ENCODE peak calls at places on chromosomes 5 and 9, in ten cellular contexts. N is central memory CD8-positive, alpha-beta T cell; I is mesothelial cell of epicardium; D is fibroblast of villous mesenchyme; U is COR-L47; V is ACHN; P is activated CD4-positive, CD25-positive, alpha-beta regulatory T cell; Q is epithelial cell of prostate; G is HuH-7; F is EL. M is an unnamed sample.

GRCh38 chr9:129740666-129741464 is 12.0 kb downstream of the PTGES start:
- DNase-seq in V (no peak), I (no peak), D (no peak), P (no peak), F (no peak), N (no peak), G (no peak), U (no peak), Q (no peak), M (no peak)

GRCh38 chr9:137333016-137333726 is 31.1 kb upstream of the NRARP start:
- DNase-seq in G (no peak), N (no peak), P (no peak), U (no peak), Q (no peak), D (no peak), I (no peak), F (no peak), V (no peak), M (peak)

GRCh38 chr9:125240649-125240999 is 519 bp downstream of the HSPA5 start:
- DNase-seq in U (peak), Q (no peak), N (no peak), D (peak), G (no peak), P (no peak), I (no peak), V (peak), F (peak), M (no peak)

GRCh38 chr9:20562051-20562450 is 60.2 kb downstream of the MLLT3 start:
- DNase-seq in P (no peak), U (no peak), G (no peak), N (no peak), V (no peak), F (no peak), D (peak), Q (no peak), I (no peak), M (no peak)

GRCh38 chr9:111076519-111076918 is 38.2 kb upstream of the LPAR1 start:
- DNase-seq in V (no peak), I (no peak), P (no peak), U (no peak), Q (no peak), D (no peak), F (no peak), G (no peak), N (no peak), M (no peak)

GRCh38 chr9:92141144-92142129 is 26.2 kb upstream of the SPTLC1 start:
- DNase-seq in F (peak), P (no peak), Q (no peak), N (no peak), G (peak), I (peak), V (peak), D (peak), U (peak), M (peak)

GRCh38 chr5:35129921-35130485 is 82.3 kb upstream of the AGXT2 start:
- DNase-seq in I (no peak), P (no peak), F (peak), D (no peak), N (no peak), V (peak), Q (peak), U (no peak), G (no peak), M (peak)

GRCh38 chr9:3401556-3401955 is 124.2 kb downstream of the RFX3 start:
- DNase-seq in P (no peak), G (no peak), I (no peak), F (no peak), V (no peak), U (peak), Q (peak), D (peak), N (no peak), M (peak)

GRCh38 chr9:71822455-71822854 is 54.1 kb upstream of the CEMIP2 start:
- DNase-seq in V (no peak), G (no peak), D (peak), I (no peak), P (no peak), Q (no peak), N (no peak), F (no peak), U (no peak), M (no peak)

M was measured in Daoy.